ENCODE peak calls at places on chromosome 10, in seven cellular contexts. L, S, M, I, O, H and E are unnamed samples.

GRCh38 chr10:77180104-77180503 is 457.5 kb downstream of the KCNMA1 start:
- DNase-seq in L (no peak), S (no peak), M (no peak), I (no peak), O (no peak), H (no peak), E (no peak)

GRCh38 chr10:24201503-24202180 is 7.3 kb upstream of the KIAA1217 start:
- DNase-seq in L (no peak), S (no peak), M (no peak), I (no peak), O (no peak), H (no peak), E (no peak)

GRCh38 chr10:30782543-30783461 is 153.2 kb upstream of the LYZL2 start:
- DNase-seq in L (no peak), S (peak; percentile 18), M (peak; percentile 54), I (no peak), O (no peak), H (no peak), E (no peak)

GRCh38 chr10:88833722-88834121 is 17.9 kb downstream of the ANKRD22 start:
- DNase-seq in L (no peak), S (no peak), M (no peak), I (no peak), O (no peak), H (no peak), E (no peak)

GRCh38 chr10:104391150-104391968 is 37.7 kb downstream of the CFAP58 start:
- DNase-seq in L (no peak), S (peak; percentile 10), M (no peak), I (no peak), O (peak; percentile 5), H (no peak), E (no peak)

GRCh38 chr10:132832186-132832983 is 46.4 kb upstream of the NKX6-2 start:
- DNase-seq in L (no peak), S (no peak), M (no peak), I (no peak), O (no peak), H (no peak), E (no peak)

GRCh38 chr10:110437761-110438341 is 59.9 kb upstream of the DUSP5 start:
- DNase-seq in L (no peak), S (no peak), M (no peak), I (no peak), O (no peak), H (peak; percentile 35), E (no peak)

GRCh38 chr10:86043236-86043635 is 323.4 kb downstream of the GRID1 start:
- DNase-seq in L (no peak), S (no peak), M (no peak), I (no peak), O (no peak), H (no peak), E (no peak)

GRCh38 chr10:132893090-132893489 is 49.3 kb downstream of the CFAP46 start:
- DNase-seq in L (no peak), S (no peak), M (no peak), I (no peak), O (no peak), H (no peak), E (no peak)

GRCh38 chr10:24462889-24463552 is 254.1 kb downstream of the KIAA1217 start:
- DNase-seq in L (no peak), S (peak; percentile 39), M (peak; percentile 51), I (no peak), O (no peak), H (no peak), E (no peak)

GRCh38 chr10:27496137-27496536 is 8.0 kb upstream of the RAB18 start:
- DNase-seq in L (no peak), S (no peak), M (no peak), I (no peak), O (no peak), H (no peak), E (no peak)

GRCh38 chr10:8584666-8585065 is 530.2 kb downstream of the GATA3 start:
- DNase-seq in L (no peak), S (no peak), M (no peak), I (no peak), O (no peak), H (no peak), E (no peak)

GRCh38 chr10:8815969-8816368 is 761.5 kb downstream of the GATA3 start:
- DNase-seq in L (no peak), S (no peak), M (no peak), I (no peak), O (no peak), H (no peak), E (no peak)

GRCh38 chr10:24551161-24551560 is 172.5 kb downstream of the ARHGAP21 start:
- DNase-seq in L (no peak), S (peak; percentile 40), M (no peak), I (no peak), O (no peak), H (no peak), E (no peak)

GRCh38 chr10:50625663-50626062 is 1.9 kb upstream of the SGMS1 start:
- DNase-seq in L (no peak), S (no peak), M (peak; percentile 18), I (no peak), O (no peak), H (no peak), E (no peak)

GRCh38 chr10:50623299-50624153 is at the start of gene SGMS1:
- DNase-seq in L (peak; percentile 41), S (peak; percentile 88), M (peak; percentile 90), I (peak; percentile 60), O (peak; percentile 82), H (peak; percentile 91), E (peak; percentile 74)

GRCh38 chr10:50624154-50624865 is 554 bp upstream of the SGMS1 start:
- DNase-seq in L (peak; percentile 63), S (peak; percentile 97), M (peak; percentile 98), I (peak; percentile 96), O (peak; percentile 95), H (peak; percentile 99), E (peak; percentile 90)

GRCh38 chr10:50622497-50623298 is 1.1 kb downstream of the SGMS1 start:
- DNase-seq in L (no peak), S (peak; percentile 23), M (peak; percentile 52), I (no peak), O (peak; percentile 43), H (peak; percentile 64), E (peak; percentile 25)

GRCh38 chr10:50624866-50625491 is 1.2 kb upstream of the SGMS1 start:
- DNase-seq in L (no peak), S (peak; percentile 85), M (peak; percentile 70), I (peak; percentile 40), O (peak; percentile 77), H (peak; percentile 94), E (peak; percentile 70)
- TF ChIP-seq CTCF in L (no peak), S (peak; percentile 42), M (peak; percentile 73), I (peak; percentile 52), O (peak; percentile 61), H (peak; percentile 61), E (peak; percentile 78)

DNA sequence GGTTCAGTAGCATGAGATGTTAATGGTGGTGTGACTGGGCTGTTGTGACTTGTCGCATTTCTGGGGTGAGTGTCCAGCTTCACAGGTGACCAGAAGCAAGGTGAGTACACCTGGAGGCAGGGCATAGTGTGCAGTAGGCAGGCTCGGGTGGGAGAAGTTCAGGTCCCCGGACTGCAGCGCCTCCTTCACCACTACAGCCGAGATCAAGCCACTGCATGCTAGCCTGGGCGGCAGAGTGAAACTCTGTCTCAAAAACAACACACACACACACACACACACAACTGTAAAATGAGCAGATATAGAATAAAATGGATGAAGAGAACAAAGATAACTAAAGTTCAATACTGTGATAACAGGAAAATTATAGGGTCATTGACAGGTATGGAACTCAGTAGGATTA is 11.1 kb upstream of the PARD3 start:
- DNase-seq in L (no peak), S (no peak), M (no peak), I (no peak), O (no peak), H (no peak), E (no peak)
- TF ChIP-seq CTCF in L (no peak), S (no peak), M (no peak), I (no peak), O (no peak), H (no peak), E (no peak)

GRCh38 chr10:61819208-61819607 is 82.3 kb upstream of the ARID5B start:
- DNase-seq in L (no peak), S (peak; percentile 29), M (no peak), I (no peak), O (no peak), H (no peak), E (no peak)
- TF ChIP-seq CTCF in L (no peak), S (no peak), M (no peak), I (no peak), O (no peak), H (no peak), E (no peak)

GRCh38 chr10:58017719-58018367 is 249.9 kb downstream of the IPMK start:
- DNase-seq in L (no peak), S (peak; percentile 26), M (peak; percentile 96), I (no peak), O (no peak), H (no peak), E (peak; percentile 86)
- TF ChIP-seq CTCF in L (no peak), S (peak; percentile 6), M (peak; percentile 33), I (no peak), O (no peak), H (no peak), E (peak; percentile 74)

DNA sequence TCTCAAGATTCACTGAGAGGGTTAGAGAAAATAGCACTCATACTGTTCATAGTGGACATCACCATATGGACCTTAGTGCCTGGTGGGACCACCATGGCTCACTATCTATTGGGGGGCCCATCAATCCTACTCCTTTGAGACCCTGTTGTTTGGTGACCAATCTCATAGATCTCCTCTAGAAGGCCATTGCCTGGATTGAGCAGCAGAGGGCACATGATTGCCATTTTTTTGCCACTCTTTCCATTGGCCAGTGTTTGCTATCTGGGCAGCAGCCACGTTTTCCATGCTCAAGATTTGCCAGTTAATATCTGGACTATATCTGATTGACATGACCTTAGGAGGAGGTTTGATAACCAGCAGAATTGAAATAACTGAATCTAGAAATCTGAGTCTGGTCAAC is 244.5 kb downstream of the ITGB1 start:
- DNase-seq in L (no peak), S (no peak), M (no peak), I (no peak), O (no peak), H (no peak), E (no peak)
- TF ChIP-seq CTCF in L (no peak), S (no peak), M (peak; percentile 23), I (no peak), O (no peak), H (no peak), E (peak; percentile 53)